ENCODE peak calls at places on chromosome 22, in nine cellular contexts. One of them, this sample, is unnamed.

GRCh38 chr22:48118654-48119053 is 1356.2 kb downstream of the TBC1D22A start:
- DNase-seq in activated T-helper 1 cell treated with Interleukin-2 at 50 U/mL for 16 hours: no peak
- DNase-seq in fibroblast of the aortic adventitia: no peak
- DNase-seq in ELR: no peak
- DNase-seq in T follicular helper cell: no peak
- DNase-seq in COR-L47: no peak
- DNase-seq in T-cell: no peak
- DNase-seq in NCI-H1092: no peak
- DNase-seq in hypothalamus: no peak
- DNase-seq in this sample: no peak

GRCh38 chr22:22248878-22249277 is 4.3 kb downstream of the VPREB1 start:
- DNase-seq in activated T-helper 1 cell treated with Interleukin-2 at 50 U/mL for 16 hours: no peak
- DNase-seq in ELR: no peak
- DNase-seq in NCI-H1092: no peak
- DNase-seq in COR-L47: no peak
- DNase-seq in hypothalamus: no peak
- DNase-seq in fibroblast of the aortic adventitia: no peak
- DNase-seq in T-cell: no peak
- DNase-seq in T follicular helper cell: no peak
- DNase-seq in this sample: no peak

GRCh38 chr22:27510024-27510423 is 291.5 kb downstream of the MN1 start:
- DNase-seq in hypothalamus: no peak
- DNase-seq in fibroblast of the aortic adventitia: no peak
- DNase-seq in T follicular helper cell: no peak
- DNase-seq in T-cell: no peak
- DNase-seq in ELR: no peak
- DNase-seq in activated T-helper 1 cell treated with Interleukin-2 at 50 U/mL for 16 hours: no peak
- DNase-seq in COR-L47: no peak
- DNase-seq in NCI-H1092: no peak
- DNase-seq in this sample: no peak

GRCh38 chr22:20946080-20946986 is 20.7 kb upstream of the AIFM3 start:
- DNase-seq in T follicular helper cell: no peak
- DNase-seq in fibroblast of the aortic adventitia: peak
- DNase-seq in activated T-helper 1 cell treated with Interleukin-2 at 50 U/mL for 16 hours: no peak
- DNase-seq in ELR: peak
- DNase-seq in hypothalamus: no peak
- DNase-seq in COR-L47: no peak
- DNase-seq in T-cell: no peak
- DNase-seq in NCI-H1092: no peak
- DNase-seq in this sample: no peak

GRCh38 chr22:35046744-35047462 is 19.1 kb upstream of the ISX start:
- DNase-seq in T follicular helper cell: no peak
- DNase-seq in ELR: no peak
- DNase-seq in NCI-H1092: no peak
- DNase-seq in activated T-helper 1 cell treated with Interleukin-2 at 50 U/mL for 16 hours: no peak
- DNase-seq in fibroblast of the aortic adventitia: no peak
- DNase-seq in hypothalamus: no peak
- DNase-seq in COR-L47: no peak
- DNase-seq in T-cell: no peak
- DNase-seq in this sample: no peak

GRCh38 chr22:18095101-18095805 is 15.4 kb upstream of the TUBA8 start:
- DNase-seq in NCI-H1092: no peak
- DNase-seq in T follicular helper cell: no peak
- DNase-seq in activated T-helper 1 cell treated with Interleukin-2 at 50 U/mL for 16 hours: no peak
- DNase-seq in T-cell: no peak
- DNase-seq in hypothalamus: no peak
- DNase-seq in fibroblast of the aortic adventitia: no peak
- DNase-seq in COR-L47: no peak
- DNase-seq in ELR: peak
- DNase-seq in this sample: no peak

GRCh38 chr22:17601031-17601430 is 27.5 kb downstream of the ATP6V1E1 start:
- DNase-seq in COR-L47: no peak
- DNase-seq in activated T-helper 1 cell treated with Interleukin-2 at 50 U/mL for 16 hours: no peak
- DNase-seq in ELR: no peak
- DNase-seq in fibroblast of the aortic adventitia: no peak
- DNase-seq in T follicular helper cell: no peak
- DNase-seq in hypothalamus: no peak
- DNase-seq in NCI-H1092: no peak
- DNase-seq in T-cell: no peak
- DNase-seq in this sample: no peak

GRCh38 chr22:29156507-29156906 is 49.2 kb upstream of the EMID1 start:
- DNase-seq in hypothalamus: no peak
- DNase-seq in T-cell: no peak
- DNase-seq in ELR: peak
- DNase-seq in fibroblast of the aortic adventitia: no peak
- DNase-seq in NCI-H1092: no peak
- DNase-seq in activated T-helper 1 cell treated with Interleukin-2 at 50 U/mL for 16 hours: no peak
- DNase-seq in COR-L47: no peak
- DNase-seq in T follicular helper cell: no peak
- DNase-seq in this sample: no peak

GRCh38 chr22:17707526-17707925 is 66.7 kb downstream of the BID start:
- DNase-seq in hypothalamus: no peak
- DNase-seq in activated T-helper 1 cell treated with Interleukin-2 at 50 U/mL for 16 hours: no peak
- DNase-seq in COR-L47: no peak
- DNase-seq in fibroblast of the aortic adventitia: peak
- DNase-seq in ELR: peak
- DNase-seq in T follicular helper cell: no peak
- DNase-seq in T-cell: no peak
- DNase-seq in NCI-H1092: no peak
- DNase-seq in this sample: no peak

GRCh38 chr22:44261164-44261860 is 51.4 kb downstream of the SHISAL1 start:
- DNase-seq in fibroblast of the aortic adventitia: no peak
- DNase-seq in hypothalamus: no peak
- DNase-seq in ELR: no peak
- DNase-seq in NCI-H1092: no peak
- DNase-seq in activated T-helper 1 cell treated with Interleukin-2 at 50 U/mL for 16 hours: no peak
- DNase-seq in T-cell: no peak
- DNase-seq in COR-L47: no peak
- DNase-seq in T follicular helper cell: no peak
- DNase-seq in this sample: no peak

GRCh38 chr22:48099671-48100070 is 1337.2 kb downstream of the TBC1D22A start:
- DNase-seq in activated T-helper 1 cell treated with Interleukin-2 at 50 U/mL for 16 hours: no peak
- DNase-seq in T follicular helper cell: no peak
- DNase-seq in fibroblast of the aortic adventitia: no peak
- DNase-seq in NCI-H1092: no peak
- DNase-seq in hypothalamus: no peak
- DNase-seq in T-cell: no peak
- DNase-seq in ELR: no peak
- DNase-seq in COR-L47: no peak
- DNase-seq in this sample: no peak

GRCh38 chr22:20866716-20867115 is 7.9 kb downstream of the SNAP29 start:
- DNase-seq in T follicular helper cell: no peak
- DNase-seq in ELR: no peak
- DNase-seq in activated T-helper 1 cell treated with Interleukin-2 at 50 U/mL for 16 hours: no peak
- DNase-seq in T-cell: no peak
- DNase-seq in hypothalamus: no peak
- DNase-seq in fibroblast of the aortic adventitia: no peak
- DNase-seq in NCI-H1092: no peak
- DNase-seq in COR-L47: no peak
- DNase-seq in this sample: no peak

GRCh38 chr22:47337161-47337621 is 574.7 kb downstream of the TBC1D22A start:
- DNase-seq in fibroblast of the aortic adventitia: peak
- DNase-seq in NCI-H1092: no peak
- DNase-seq in COR-L47: no peak
- DNase-seq in T-cell: no peak
- DNase-seq in T follicular helper cell: no peak
- DNase-seq in hypothalamus: no peak
- DNase-seq in activated T-helper 1 cell treated with Interleukin-2 at 50 U/mL for 16 hours: no peak
- DNase-seq in ELR: peak
- DNase-seq in this sample: peak

GRCh38 chr22:28246392-28246791 is 327.3 kb upstream of the PITPNB start:
- DNase-seq in fibroblast of the aortic adventitia: peak
- DNase-seq in T-cell: no peak
- DNase-seq in NCI-H1092: no peak
- DNase-seq in activated T-helper 1 cell treated with Interleukin-2 at 50 U/mL for 16 hours: no peak
- DNase-seq in COR-L47: no peak
- DNase-seq in ELR: peak
- DNase-seq in T follicular helper cell: no peak
- DNase-seq in hypothalamus: no peak
- DNase-seq in this sample: no peak

GRCh38 chr22:32746715-32747114 is 54.8 kb upstream of the TIMP3 start:
- DNase-seq in fibroblast of the aortic adventitia: peak
- DNase-seq in hypothalamus: no peak
- DNase-seq in T follicular helper cell: no peak
- DNase-seq in activated T-helper 1 cell treated with Interleukin-2 at 50 U/mL for 16 hours: no peak
- DNase-seq in COR-L47: no peak
- DNase-seq in NCI-H1092: no peak
- DNase-seq in T-cell: no peak
- DNase-seq in ELR: no peak
- DNase-seq in this sample: no peak

GRCh38 chr22:50186789-50187523 is 1.2 kb downstream of the TRABD start:
- DNase-seq in ELR: peak
- DNase-seq in fibroblast of the aortic adventitia: peak
- DNase-seq in activated T-helper 1 cell treated with Interleukin-2 at 50 U/mL for 16 hours: no peak
- DNase-seq in T-cell: no peak
- DNase-seq in T follicular helper cell: no peak
- DNase-seq in hypothalamus: no peak
- DNase-seq in NCI-H1092: no peak
- DNase-seq in COR-L47: no peak
- DNase-seq in this sample: no peak

GRCh38 chr22:18060646-18061620 is 16.9 kb upstream of the PEX26 start:
- DNase-seq in T-cell: no peak
- DNase-seq in COR-L47: no peak
- DNase-seq in hypothalamus: no peak
- DNase-seq in NCI-H1092: no peak
- DNase-seq in fibroblast of the aortic adventitia: no peak
- DNase-seq in T follicular helper cell: no peak
- DNase-seq in ELR: peak
- DNase-seq in activated T-helper 1 cell treated with Interleukin-2 at 50 U/mL for 16 hours: no peak
- DNase-seq in this sample: no peak

GRCh38 chr22:35212996-35213395 is 44.3 kb upstream of the HMGXB4 start:
- DNase-seq in NCI-H1092: no peak
- DNase-seq in T follicular helper cell: no peak
- DNase-seq in hypothalamus: no peak
- DNase-seq in T-cell: no peak
- DNase-seq in activated T-helper 1 cell treated with Interleukin-2 at 50 U/mL for 16 hours: no peak
- DNase-seq in COR-L47: no peak
- DNase-seq in ELR: no peak
- DNase-seq in fibroblast of the aortic adventitia: no peak
- DNase-seq in this sample: no peak

GRCh38 chr22:17436382-17436951 is 67.2 kb downstream of the CECR2 start:
- DNase-seq in T follicular helper cell: no peak
- DNase-seq in hypothalamus: no peak
- DNase-seq in ELR: no peak
- DNase-seq in fibroblast of the aortic adventitia: peak
- DNase-seq in COR-L47: no peak
- DNase-seq in NCI-H1092: no peak
- DNase-seq in activated T-helper 1 cell treated with Interleukin-2 at 50 U/mL for 16 hours: no peak
- DNase-seq in T-cell: no peak
- DNase-seq in this sample: no peak

GRCh38 chr22:50622723-50623327 is 5.1 kb downstream of the ARSA start:
- DNase-seq in NCI-H1092: no peak
- DNase-seq in T-cell: no peak
- DNase-seq in ELR: no peak
- DNase-seq in COR-L47: peak
- DNase-seq in hypothalamus: no peak
- DNase-seq in activated T-helper 1 cell treated with Interleukin-2 at 50 U/mL for 16 hours: no peak
- DNase-seq in fibroblast of the aortic adventitia: no peak
- DNase-seq in T follicular helper cell: no peak
- DNase-seq in this sample: no peak

GRCh38 chr22:23183107-23183698 is 2.9 kb downstream of the BCR start:
- DNase-seq in fibroblast of the aortic adventitia: peak
- DNase-seq in ELR: peak
- DNase-seq in T-cell: no peak
- DNase-seq in T follicular helper cell: no peak
- DNase-seq in hypothalamus: peak
- DNase-seq in NCI-H1092: peak
- DNase-seq in COR-L47: peak
- DNase-seq in activated T-helper 1 cell treated with Interleukin-2 at 50 U/mL for 16 hours: no peak
- DNase-seq in this sample: peak

GRCh38 chr22:47055073-47055355 is 292.6 kb downstream of the TBC1D22A start:
- DNase-seq in ELR: no peak
- DNase-seq in T-cell: no peak
- DNase-seq in hypothalamus: no peak
- DNase-seq in COR-L47: no peak
- DNase-seq in NCI-H1092: no peak
- DNase-seq in activated T-helper 1 cell treated with Interleukin-2 at 50 U/mL for 16 hours: no peak
- DNase-seq in T follicular helper cell: no peak
- DNase-seq in fibroblast of the aortic adventitia: no peak
- DNase-seq in this sample: no peak